ENCODE peak calls at places on chromosomes 13 and 19, in five cellular contexts. J, I, W, Z and H are unnamed samples.

GRCh38 chr13:106104281-106104901 is 431.1 kb downstream of the EFNB2 start:
- DNase-seq in J (peak), I (no peak), W (peak), Z (no peak), H (no peak)

GRCh38 chr19:7263066-7263465 is 31.1 kb downstream of the INSR start:
- DNase-seq in J (no peak), I (no peak), W (no peak), Z (no peak), H (no peak)

GRCh38 chr19:45477713-45478453 is 10.1 kb downstream of the FOSB start:
- DNase-seq in J (no peak), I (no peak), W (no peak), Z (no peak), H (no peak)

GRCh38 chr13:26442541-26442940 is 114.9 kb upstream of the WASF3 start:
- DNase-seq in J (no peak), I (no peak), W (peak), Z (no peak), H (no peak)

GRCh38 chr19:2246801-2247361 is 2.2 kb upstream of the AMH start:
- DNase-seq in J (no peak), I (no peak), W (peak), Z (no peak), H (peak)

GRCh38 chr19:49570138-49570856 is 10.1 kb downstream of the NOSIP start:
- DNase-seq in J (peak), I (no peak), W (peak), Z (peak), H (peak)

GRCh38 chr19:2235396-2236284 is 489 bp downstream of the PLEKHJ1 start:
- DNase-seq in J (no peak), I (no peak), W (no peak), Z (no peak), H (peak)

GRCh38 chr19:38384209-38385027 is 3.4 kb downstream of the GGN start:
- DNase-seq in J (peak), I (no peak), W (no peak), Z (peak), H (no peak)

GRCh38 chr13:112443191-112444000 is 67.2 kb downstream of the SPACA7 start:
- DNase-seq in J (no peak), I (no peak), W (no peak), Z (peak), H (peak)

GRCh38 chr19:45442927-45443461 is 19.3 kb upstream of the ERCC1 start:
- DNase-seq in J (no peak), I (no peak), W (peak), Z (peak), H (peak)

GRCh38 chr13:75938811-75939525 is 302.8 kb downstream of the LMO7 start:
- DNase-seq in J (no peak), I (no peak), W (peak), Z (no peak), H (no peak)

GRCh38 chr19:19345970-19346369 is 25.3 kb downstream of the MAU2 start:
- DNase-seq in J (no peak), I (no peak), W (no peak), Z (no peak), H (no peak)

GRCh38 chr19:52258426-52258825 is 11.0 kb upstream of the ZNF766 start:
- DNase-seq in J (no peak), I (no peak), W (peak), Z (no peak), H (no peak)

GRCh38 chr19:8320564-8321066 is 560 bp downstream of the NDUFA7 start:
- DNase-seq in J (no peak), I (no peak), W (no peak), Z (peak), H (no peak)

GRCh38 chr19:39401549-39402416 is 4.9 kb upstream of the ZFP36 start:
- DNase-seq in J (no peak), I (no peak), W (peak), Z (no peak), H (no peak)

GRCh38 chr13:100540621-100541020 is 48.0 kb downstream of the GGACT start:
- DNase-seq in J (no peak), I (no peak), W (peak), Z (no peak), H (no peak)

DNA sequence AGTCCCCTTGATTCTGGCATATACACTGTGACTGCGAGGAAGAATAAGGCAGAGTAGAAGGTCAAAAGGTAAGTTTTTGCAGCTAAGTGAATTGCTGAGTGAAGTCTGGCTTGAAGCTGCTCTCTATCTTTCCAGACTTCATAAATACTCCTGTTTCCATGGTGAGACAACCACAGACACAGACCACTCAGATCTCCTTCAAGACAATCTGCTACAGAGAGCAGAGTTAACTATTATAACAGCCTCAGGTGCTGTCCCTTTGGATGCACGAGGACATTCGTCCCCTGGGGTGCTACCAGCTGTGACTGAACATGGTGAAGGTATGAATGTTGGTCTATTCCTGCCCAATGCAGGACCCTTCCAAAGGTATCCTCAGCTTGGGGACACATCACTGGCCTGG is 104.0 kb downstream of the MYCBP2 start:
- DNase-seq in J (no peak), I (no peak), W (no peak), Z (no peak), H (no peak)
- TF ChIP-seq RCOR1 in J (no peak), I (no peak), W (no peak), Z (no peak), H (no peak)

GRCh38 chr13:33205804-33206221 is 79.7 kb downstream of the STARD13 start:
- DNase-seq in J (no peak), I (no peak), W (peak), Z (no peak), H (peak)
- TF ChIP-seq RCOR1 in J (no peak), I (no peak), W (no peak), Z (no peak), H (peak)

DNA sequence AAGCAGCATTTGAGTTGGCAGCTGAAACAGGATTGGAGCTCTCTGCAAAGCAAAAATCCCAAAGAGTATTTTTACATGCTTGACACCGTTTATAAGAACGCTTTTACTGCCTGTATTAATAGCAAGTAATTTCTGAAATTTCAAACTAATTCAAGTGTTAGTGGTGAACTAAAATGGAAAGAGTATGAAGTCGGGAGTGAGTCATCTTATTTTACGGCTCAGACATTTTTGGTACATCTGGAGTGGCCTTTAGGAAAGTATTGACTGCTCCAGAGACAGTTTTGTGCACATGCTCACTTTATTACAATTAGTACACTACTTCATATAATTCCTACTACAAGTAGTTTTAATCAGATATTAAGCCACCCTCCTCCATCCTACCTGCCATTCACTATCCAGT is 167.4 kb downstream of the SLITRK6 start:
- DNase-seq in J (no peak), I (no peak), W (peak), Z (no peak), H (no peak)
- TF ChIP-seq RCOR1 in J (no peak), I (no peak), W (no peak), Z (no peak), H (no peak)

GRCh38 chr19:40745402-40745780 is 4.9 kb downstream of the ACTMAP start:
- DNase-seq in J (no peak), I (no peak), W (peak), Z (no peak), H (no peak)

GRCh38 chr19:40747536-40747935 is 2.7 kb downstream of the ACTMAP start:
- DNase-seq in J (no peak), I (no peak), W (no peak), Z (no peak), H (no peak)

GRCh38 chr19:40743926-40744325 is 6.4 kb downstream of the ACTMAP start:
- DNase-seq in J (no peak), I (no peak), W (no peak), Z (no peak), H (no peak)

GRCh38 chr19:40742477-40742876 is 7.8 kb downstream of the ACTMAP start:
- DNase-seq in J (no peak), I (no peak), W (no peak), Z (no peak), H (no peak)

DNA sequence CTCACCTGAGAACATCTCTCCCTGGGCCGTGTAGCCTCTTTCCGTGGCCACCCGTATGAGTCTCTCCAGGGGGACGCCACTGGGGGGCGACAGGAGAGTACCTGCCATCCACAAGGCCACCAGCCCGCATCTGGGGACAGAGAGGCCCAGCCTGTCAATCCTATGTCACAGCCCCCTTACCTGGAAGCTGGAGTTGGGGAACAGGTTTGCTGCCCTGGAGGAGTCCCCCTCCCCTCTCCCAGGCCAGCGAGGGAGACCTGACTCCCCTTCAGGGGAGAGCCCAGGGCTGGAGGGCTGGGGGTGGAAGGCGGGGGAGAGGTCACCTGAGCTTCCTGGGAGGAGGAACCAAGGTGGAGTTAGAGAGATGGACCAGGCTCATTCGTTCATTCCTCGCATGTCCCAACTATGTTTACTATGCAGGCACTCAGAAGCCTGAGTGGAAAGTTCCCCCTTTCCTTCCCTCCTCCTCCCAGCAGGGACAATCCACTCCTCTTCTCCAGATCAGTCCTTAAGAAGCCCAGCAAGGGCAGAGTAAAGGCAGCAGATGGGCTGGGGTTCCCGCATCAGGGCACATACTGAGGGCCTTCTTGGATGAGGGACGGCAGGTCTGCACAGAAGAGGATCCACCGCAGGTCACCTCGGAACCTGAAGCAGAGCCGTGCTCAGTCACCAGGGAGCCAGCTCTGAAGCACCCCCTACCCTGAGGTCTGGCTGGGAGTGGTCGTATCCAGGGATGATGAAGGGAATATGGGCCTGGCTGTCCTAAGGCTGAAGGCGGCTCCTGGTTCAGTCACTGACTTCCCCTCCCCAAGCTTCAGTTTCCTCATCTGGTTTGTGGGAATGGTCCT is 5.5 kb downstream of the ACTMAP start:
- DNase-seq in J (no peak), I (no peak), W (no peak), Z (peak), H (peak)
- TF ChIP-seq RCOR1 in J (no peak), I (no peak), W (no peak), Z (no peak), H (no peak)

DNA sequence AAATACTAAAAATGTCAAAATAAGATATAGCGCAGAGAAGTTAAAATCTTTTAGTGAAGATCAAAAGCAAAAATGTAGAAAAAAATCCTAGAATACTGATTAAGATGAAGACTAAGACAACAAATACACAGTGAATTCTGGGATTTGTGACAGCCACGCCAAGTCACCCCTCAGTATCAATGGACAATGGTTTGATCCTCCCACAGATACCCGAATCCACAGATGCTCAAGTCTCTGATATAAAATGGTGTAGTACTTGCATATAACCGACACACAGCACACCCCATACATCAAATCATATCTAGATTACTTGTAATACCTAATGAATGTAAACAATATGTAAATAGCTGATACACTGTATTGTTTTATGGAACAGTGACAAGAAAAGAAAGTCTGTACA is 5.9 kb downstream of the MIPEP start:
- DNase-seq in J (no peak), I (no peak), W (no peak), Z (no peak), H (no peak)
- TF ChIP-seq RCOR1 in J (no peak), I (no peak), W (no peak), Z (no peak), H (no peak)

DNA sequence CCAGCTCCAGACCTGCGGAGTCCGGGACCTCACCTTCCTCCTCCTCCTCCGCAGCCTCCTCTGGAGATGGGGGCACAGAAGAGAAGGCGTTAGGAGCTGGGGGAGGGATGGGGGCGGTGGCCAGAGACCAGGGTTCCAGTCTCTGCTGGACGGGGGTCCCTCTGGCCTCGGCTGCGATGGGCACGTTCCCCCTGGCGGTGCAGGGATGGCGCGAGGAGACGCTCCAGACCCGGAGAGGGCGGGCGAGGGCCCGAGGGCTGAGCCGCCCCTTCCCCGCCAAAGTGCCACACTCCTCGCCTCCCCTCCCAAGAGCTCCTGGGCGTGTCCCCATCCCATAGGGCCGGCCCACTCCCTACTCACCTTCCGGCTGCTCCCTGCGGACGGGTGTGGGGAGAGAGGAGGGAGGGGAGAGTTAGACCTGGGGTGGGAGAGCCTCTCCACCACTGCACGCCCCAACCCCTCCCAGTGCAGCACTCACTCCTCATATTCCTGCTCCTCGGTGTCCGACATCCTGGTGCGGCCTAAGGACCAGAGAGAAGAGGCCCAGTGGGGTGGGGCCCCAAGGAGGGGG is 2.3 kb downstream of the TNNT1 start:
- DNase-seq in J (peak), I (no peak), W (no peak), Z (peak), H (peak)
- TF ChIP-seq RCOR1 in J (no peak), I (no peak), W (no peak), Z (no peak), H (no peak)

DNA sequence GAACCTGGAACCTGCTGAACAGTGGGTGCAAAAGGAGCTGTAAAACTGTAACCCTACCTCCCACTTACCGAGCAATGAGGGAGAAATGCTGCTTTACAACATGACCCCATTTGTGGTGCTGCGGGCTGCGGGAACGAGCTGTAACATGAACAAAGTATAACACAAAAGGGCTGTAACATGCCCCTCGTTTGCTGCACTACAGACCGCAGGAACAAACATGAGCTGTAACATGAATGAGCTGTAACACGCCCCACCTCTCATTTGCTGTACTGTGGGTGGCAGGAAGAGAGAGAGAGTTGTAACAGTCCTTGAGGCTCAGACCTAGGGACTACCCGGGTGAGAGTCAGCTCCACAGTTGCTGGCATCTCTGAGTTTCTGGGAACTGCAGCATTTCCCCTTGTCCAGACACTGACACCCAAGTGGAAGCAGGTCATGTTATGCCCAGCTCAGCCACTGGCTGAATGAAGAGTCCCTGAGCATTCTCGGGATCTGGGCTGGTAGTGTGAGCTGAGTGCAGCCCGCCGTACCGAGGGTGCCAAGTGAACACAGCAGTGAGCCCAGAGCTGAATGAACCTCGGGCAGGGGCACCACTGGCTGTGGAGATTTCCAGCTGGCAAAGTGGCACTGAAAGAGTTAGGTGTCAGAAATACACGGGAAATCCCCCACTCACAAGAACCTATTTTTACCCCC is 1385.3 kb upstream of the SPRY2 start:
- DNase-seq in J (no peak), I (no peak), W (no peak), Z (no peak), H (no peak)
- TF ChIP-seq RCOR1 in J (no peak), I (no peak), W (no peak), Z (no peak), H (no peak)

DNA sequence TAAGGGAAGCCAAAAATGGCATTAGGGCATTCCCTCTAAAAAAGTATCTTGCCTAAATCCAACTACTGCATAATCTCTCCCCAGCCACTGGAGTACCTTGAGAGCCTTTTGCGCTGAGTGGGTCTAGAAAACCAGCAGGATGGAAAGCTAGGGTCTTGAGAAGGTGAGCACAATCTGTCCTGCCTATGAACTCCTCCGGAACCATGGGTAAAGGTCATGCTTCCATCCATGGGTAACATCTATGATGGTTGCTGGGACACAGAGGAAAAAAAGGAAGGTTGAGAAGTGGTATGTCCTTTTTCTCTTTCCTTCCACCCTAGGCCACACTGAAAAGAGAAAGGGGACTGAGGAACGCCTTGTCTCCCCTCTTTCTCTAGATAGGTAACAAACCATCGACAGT is 52.4 kb downstream of the ZNF676 start:
- DNase-seq in J (no peak), I (no peak), W (peak), Z (peak), H (peak)
- TF ChIP-seq RCOR1 in J (no peak), I (no peak), W (no peak), Z (no peak), H (no peak)